ENCODE peak calls at places on chromosomes 12 and 14, in four cellular contexts. J is uterus, Y is endothelial cell, B is neural crest cell. O is an unnamed sample.

GRCh38 chr14:30573203-30573814 is 14.4 kb downstream of the G2E3 start:
- DNase-seq in J (no peak), Y (no peak), B (no peak), O (no peak)

GRCh38 chr12:114439833-114440449 is 34.0 kb upstream of the TBX5 start:
- DNase-seq in B (no peak), Y (no peak), J (no peak), O (no peak)

GRCh38 chr12:91111366-91112321 is at the start of gene LUM:
- DNase-seq in Y (no peak), J (peak), B (no peak), O (no peak)

GRCh38 chr14:101780887-101781239 is 19.4 kb downstream of the PPP2R5C start:
- DNase-seq in Y (peak), J (no peak), B (no peak), O (no peak)

GRCh38 chr12:98883231-98883630 is 238.1 kb downstream of the APAF1 start:
- DNase-seq in B (no peak), J (no peak), Y (no peak), O (no peak)

GRCh38 chr12:83470749-83471148 is 784.0 kb downstream of the TMTC2 start:
- DNase-seq in Y (no peak), J (no peak), B (no peak), O (no peak)

GRCh38 chr14:20382526-20382925 is 30.8 kb downstream of the TEP1 start:
- DNase-seq in J (no peak), Y (no peak), B (no peak), O (no peak)

GRCh38 chr12:2977776-2978175 is 18.6 kb downstream of the TEAD4 start:
- DNase-seq in J (no peak), Y (no peak), B (no peak), O (no peak)

GRCh38 chr12:49974231-49974675 is 1.5 kb downstream of the AQP6 start:
- DNase-seq in B (peak), J (peak), Y (peak), O (no peak)

GRCh38 chr14:64465208-64465821 is at the start of gene AKAP5:
- DNase-seq in Y (peak), J (peak), B (peak), O (peak)

GRCh38 chr14:103149847-103150246 is 26.6 kb downstream of the TNFAIP2 start:
- DNase-seq in Y (no peak), J (no peak), B (no peak), O (no peak)

GRCh38 chr12:21353948-21354347 is 18.8 kb upstream of the IAPP start:
- DNase-seq in J (no peak), B (no peak), Y (no peak), O (no peak)

GRCh38 chr12:52243264-52243773 is 10.3 kb downstream of the KRT7 start:
- DNase-seq in B (no peak), J (no peak), Y (no peak), O (no peak)

GRCh38 chr12:90268574-90268973 is 559.9 kb upstream of the ATP2B1 start:
- DNase-seq in J (no peak), Y (no peak), B (no peak), O (no peak)

GRCh38 chr12:131749618-131750315 is 38.9 kb downstream of the SFSWAP start:
- DNase-seq in J (no peak), Y (no peak), B (no peak), O (no peak)

GRCh38 chr14:74671789-74672188 is 41.1 kb downstream of the AREL1 start:
- DNase-seq in J (no peak), Y (no peak), B (no peak), O (no peak)

GRCh38 chr14:103483600-103483999 is 39.0 kb downstream of the CKB start:
- DNase-seq in Y (no peak), J (no peak), B (no peak), O (no peak)

DNA sequence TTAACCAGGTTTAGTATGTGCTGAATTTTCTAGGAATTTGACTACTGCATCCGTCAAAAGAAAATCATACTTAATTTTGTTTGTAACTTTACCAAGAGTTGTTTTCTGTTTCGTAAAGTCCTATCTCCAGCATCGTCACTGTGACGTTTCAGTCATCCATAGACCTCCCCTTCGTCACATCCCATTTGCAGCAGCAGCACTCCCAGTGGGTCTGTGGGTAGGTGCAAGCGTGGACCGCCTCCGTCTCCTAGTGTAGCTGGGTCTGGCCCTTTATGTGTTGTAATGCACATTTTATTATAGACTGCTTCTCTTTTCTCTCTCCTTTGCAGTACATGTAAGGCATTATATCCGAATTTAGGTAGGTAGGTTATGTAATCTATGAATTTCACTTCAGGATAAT is 41.0 kb downstream of the EVL start:
- DNase-seq in B (no peak), Y (no peak), J (no peak), O (no peak)
- TF ChIP-seq CTCF in B (no peak), Y (no peak), J (no peak), O (no peak)

GRCh38 chr14:53391631-53392030 is 238.5 kb upstream of the DDHD1 start:
- DNase-seq in Y (no peak), J (no peak), B (no peak), O (no peak)
- TF ChIP-seq CTCF in Y (no peak), J (no peak), B (no peak), O (no peak)

GRCh38 chr14:59018460-59018859 is 170.0 kb upstream of the DAAM1 start:
- DNase-seq in J (no peak), B (no peak), Y (no peak), O (no peak)

GRCh38 chr14:59026086-59026485 is 162.4 kb upstream of the DAAM1 start:
- DNase-seq in J (no peak), Y (no peak), B (no peak), O (no peak)

GRCh38 chr14:59020382-59020781 is 168.1 kb upstream of the DAAM1 start:
- DNase-seq in B (no peak), J (no peak), Y (peak), O (no peak)

GRCh38 chr14:59018978-59019377 is 169.5 kb upstream of the DAAM1 start:
- DNase-seq in Y (peak), J (no peak), B (no peak), O (no peak)

GRCh38 chr14:59022144-59022543 is 166.3 kb upstream of the DAAM1 start:
- DNase-seq in Y (peak), B (no peak), J (no peak), O (no peak)
- TF ChIP-seq CTCF in Y (peak), B (no peak), J (no peak), O (no peak)

DNA sequence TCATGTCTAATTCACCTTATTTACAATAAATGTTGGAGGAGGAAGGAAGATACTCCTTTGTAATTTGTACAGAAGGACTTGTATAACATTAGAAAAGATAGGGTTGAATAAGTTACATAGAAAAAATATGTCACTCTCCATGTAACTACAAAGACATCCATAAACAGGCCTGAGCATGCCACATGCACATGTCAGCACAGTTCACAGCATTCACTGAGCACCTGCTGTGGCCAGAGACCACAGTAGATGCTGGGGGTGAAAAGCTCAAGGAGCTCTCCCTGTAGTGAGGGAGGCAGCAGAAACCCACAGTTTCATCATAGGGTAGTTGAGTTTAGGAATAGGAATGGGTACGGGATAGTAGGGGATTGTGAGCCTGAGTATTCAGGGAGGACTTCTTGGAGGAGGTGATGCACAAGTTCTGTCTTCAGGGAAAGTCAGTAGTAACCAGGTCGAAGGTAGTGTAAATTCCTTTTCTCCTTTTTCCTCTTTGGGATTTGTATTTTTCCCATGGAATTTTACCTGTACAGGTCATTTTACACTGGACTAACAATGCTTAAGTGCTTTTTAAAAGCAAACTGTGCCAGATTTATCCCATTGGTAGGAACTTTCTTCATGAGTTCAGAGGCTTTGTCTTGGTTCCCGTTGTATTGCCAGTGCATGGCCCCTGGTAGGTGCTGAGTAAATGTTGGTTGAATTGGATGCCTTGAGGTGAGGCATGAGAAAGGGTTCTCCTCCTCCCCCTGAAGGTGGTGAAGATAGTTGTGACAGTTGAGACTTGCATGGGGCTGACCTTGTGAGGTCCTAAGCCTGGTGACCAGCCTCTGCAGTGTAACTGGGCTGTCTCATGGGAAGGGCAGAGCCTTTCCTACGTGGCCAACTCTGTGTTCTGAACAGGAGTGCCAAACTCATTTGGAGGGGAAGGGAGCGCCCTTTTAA is 20.2 kb downstream of the PRKCH start:
- DNase-seq in B (no peak), J (no peak), Y (no peak), O (no peak)
- TF ChIP-seq CTCF in B (no peak), J (no peak), Y (no peak), O (no peak)

GRCh38 chr12:124191024-124191359 is 103.9 kb upstream of the RFLNA start:
- DNase-seq in Y (no peak), J (no peak), B (no peak), O (no peak)

GRCh38 chr12:124188561-124189405 is 106.1 kb upstream of the RFLNA start:
- DNase-seq in J (no peak), B (no peak), Y (peak), O (no peak)

GRCh38 chr12:124188059-124188458 is 106.8 kb upstream of the RFLNA start:
- DNase-seq in Y (peak), J (no peak), B (no peak), O (no peak)

GRCh38 chr12:124194521-124195225 is 100.2 kb upstream of the RFLNA start:
- DNase-seq in Y (no peak), J (no peak), B (no peak), O (no peak)

DNA sequence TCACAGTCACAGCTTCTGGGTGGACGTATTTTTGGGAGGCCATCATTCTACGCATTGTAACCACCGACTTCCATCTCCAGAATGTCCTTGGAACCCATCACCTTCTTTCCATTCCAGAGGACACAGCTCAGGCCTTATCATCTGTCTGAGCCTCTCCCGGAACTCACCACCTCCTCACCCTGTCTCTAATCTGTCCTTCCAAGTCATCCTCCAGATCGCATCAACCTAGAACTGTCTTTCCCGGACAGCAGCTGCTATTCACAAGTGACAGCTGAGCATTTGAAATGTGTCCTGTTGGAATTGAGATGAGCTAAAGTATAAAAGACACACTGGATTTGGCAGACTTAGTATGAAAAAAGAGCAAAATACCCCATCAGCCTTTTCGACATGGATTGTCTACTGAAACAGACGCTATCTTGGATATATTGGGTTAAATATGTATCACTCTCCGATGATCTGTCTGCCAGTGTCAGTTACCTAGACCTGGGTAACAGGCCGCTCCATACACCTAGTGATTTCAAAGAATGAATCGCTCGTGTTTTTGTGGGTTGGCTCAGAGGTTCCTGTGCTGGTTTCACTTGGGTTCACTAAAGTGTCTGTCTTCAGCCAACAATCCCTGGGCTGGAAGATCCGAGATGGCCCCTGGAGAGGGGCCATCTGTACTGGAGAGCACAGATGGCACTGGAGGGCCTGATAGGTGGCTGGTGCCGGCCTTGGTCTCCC is 104.4 kb upstream of the RFLNA start:
- DNase-seq in B (no peak), Y (no peak), J (no peak), O (no peak)
- TF ChIP-seq CTCF in B (no peak), Y (no peak), J (no peak), O (no peak)

DNA sequence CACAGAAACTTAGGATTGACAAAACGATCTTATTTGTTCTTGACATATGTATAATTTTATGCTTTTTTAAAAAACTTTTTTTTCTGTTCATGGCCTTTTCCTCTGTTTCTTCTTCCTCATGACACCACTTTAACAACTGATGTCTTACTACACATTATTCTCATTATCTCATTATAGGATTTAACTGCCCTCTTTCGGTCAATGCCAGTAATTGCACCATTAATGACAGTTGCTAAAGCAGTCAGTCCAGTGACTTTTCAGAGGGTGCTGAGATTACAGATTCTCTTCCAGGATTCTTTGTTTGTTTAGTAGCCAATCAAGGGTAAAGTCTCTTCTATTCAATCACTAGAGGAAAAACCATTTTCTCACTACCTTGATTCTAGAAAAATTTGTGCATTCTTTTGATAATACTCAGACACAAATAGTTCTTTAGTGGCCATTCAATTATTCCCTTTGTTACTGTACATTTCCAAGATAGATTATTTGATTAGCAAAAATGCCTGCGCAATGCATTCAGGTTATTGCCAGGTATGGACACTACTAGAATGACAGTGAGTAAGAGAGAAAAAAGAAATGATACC is 50.1 kb downstream of the KLRG1 start:
- DNase-seq in Y (no peak), B (no peak), J (no peak), O (no peak)
- TF ChIP-seq CTCF in Y (peak), B (peak), J (peak), O (peak)

O was measured in progenitor cell of endocrine pancreas.